ENCODE peak calls at places on chromosomes 6 and 20, in six cellular contexts. D, N, E, X, U and Y are unnamed samples.

GRCh38 chr6:25556516-25556915 is 95.5 kb upstream of the SCGN start:
- DNase-seq in N (peak), U (peak), D (peak), X (peak), E (peak), Y (peak)

GRCh38 chr6:108667984-108668383 is 107.3 kb downstream of the FOXO3 start:
- DNase-seq in N (no peak), U (peak), X (no peak), D (no peak), E (no peak), Y (peak)

GRCh38 chr20:62839261-62839660 is 22.4 kb downstream of the TCFL5 start:
- DNase-seq in X (no peak), U (no peak), E (no peak), D (no peak), N (no peak), Y (no peak)

GRCh38 chr6:16770701-16771569 is 9.7 kb upstream of the ATXN1 start:
- DNase-seq in U (peak), X (peak), N (peak), D (peak), E (peak), Y (peak)

GRCh38 chr6:117233146-117233545 is 32.2 kb upstream of the VGLL2 start:
- DNase-seq in X (no peak), N (no peak), E (no peak), U (peak), D (no peak), Y (no peak)

GRCh38 chr20:13684566-13685222 is 46.0 kb upstream of the TASP1 start:
- DNase-seq in N (no peak), U (no peak), D (peak), X (peak), E (no peak), Y (no peak)

GRCh38 chr20:2750343-2751251 is 49.8 kb downstream of the CPXM1 start:
- DNase-seq in U (peak), D (no peak), N (peak), X (no peak), E (no peak), Y (no peak)

GRCh38 chr6:33827546-33828451 is 24.0 kb upstream of the MLN start:
- DNase-seq in D (no peak), U (peak), E (no peak), N (peak), X (no peak), Y (no peak)

GRCh38 chr6:45156075-45156474 is 172.1 kb upstream of the RUNX2 start:
- DNase-seq in E (no peak), X (peak), D (no peak), N (no peak), U (peak), Y (peak)

GRCh38 chr6:68778356-68779020 is 143.4 kb downstream of the ADGRB3 start:
- DNase-seq in U (peak), D (peak), N (peak), X (no peak), E (peak), Y (peak)

GRCh38 chr6:95469511-95469910 is 107.8 kb upstream of the MANEA start:
- DNase-seq in D (no peak), X (no peak), U (no peak), N (no peak), E (no peak), Y (peak)

GRCh38 chr6:153167026-153167891 is 36.2 kb upstream of the RGS17 start:
- DNase-seq in E (no peak), D (no peak), X (no peak), U (peak), N (peak), Y (no peak)

GRCh38 chr6:77650098-77650663 is 2.7 kb upstream of the MEI4 start:
- DNase-seq in X (no peak), D (no peak), N (no peak), E (peak), U (peak), Y (peak)

GRCh38 chr6:27370391-27370790 is 18.2 kb upstream of the ZNF391 start:
- DNase-seq in U (peak), X (no peak), E (no peak), D (no peak), N (no peak), Y (no peak)

GRCh38 chr6:142412241-142412640 is 110.4 kb downstream of the ADGRG6 start:
- DNase-seq in N (no peak), D (no peak), E (no peak), U (no peak), X (no peak), Y (no peak)
- H3K4me2 ChIP-seq in N (peak), D (no peak), E (no peak), U (no peak), X (no peak), Y (no peak)

DNA sequence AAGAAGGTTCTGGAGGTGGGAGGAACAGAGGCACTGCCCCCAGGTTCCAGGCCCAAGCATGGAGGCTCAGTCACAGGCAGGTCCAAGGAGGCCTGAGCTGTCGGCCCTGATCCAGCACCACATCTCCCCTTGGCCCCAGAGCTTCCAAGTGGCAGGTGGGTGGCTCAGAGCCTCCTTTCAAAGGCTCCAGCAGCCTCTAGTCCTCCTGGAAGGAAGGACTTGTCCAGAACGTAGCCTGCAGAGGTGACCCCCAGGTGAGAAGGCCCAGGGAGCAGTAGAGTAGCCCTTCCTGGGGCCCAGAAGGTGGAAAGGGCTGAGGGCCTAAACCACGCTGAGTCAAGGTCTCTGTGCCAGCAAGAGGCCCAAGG is 7.7 kb downstream of the TFEB start:
- DNase-seq in D (no peak), X (no peak), U (no peak), N (no peak), E (no peak), Y (no peak)
- H3K27ac ChIP-seq in D (no peak), X (no peak), U (no peak), N (no peak), E (no peak), Y (no peak)

DNA sequence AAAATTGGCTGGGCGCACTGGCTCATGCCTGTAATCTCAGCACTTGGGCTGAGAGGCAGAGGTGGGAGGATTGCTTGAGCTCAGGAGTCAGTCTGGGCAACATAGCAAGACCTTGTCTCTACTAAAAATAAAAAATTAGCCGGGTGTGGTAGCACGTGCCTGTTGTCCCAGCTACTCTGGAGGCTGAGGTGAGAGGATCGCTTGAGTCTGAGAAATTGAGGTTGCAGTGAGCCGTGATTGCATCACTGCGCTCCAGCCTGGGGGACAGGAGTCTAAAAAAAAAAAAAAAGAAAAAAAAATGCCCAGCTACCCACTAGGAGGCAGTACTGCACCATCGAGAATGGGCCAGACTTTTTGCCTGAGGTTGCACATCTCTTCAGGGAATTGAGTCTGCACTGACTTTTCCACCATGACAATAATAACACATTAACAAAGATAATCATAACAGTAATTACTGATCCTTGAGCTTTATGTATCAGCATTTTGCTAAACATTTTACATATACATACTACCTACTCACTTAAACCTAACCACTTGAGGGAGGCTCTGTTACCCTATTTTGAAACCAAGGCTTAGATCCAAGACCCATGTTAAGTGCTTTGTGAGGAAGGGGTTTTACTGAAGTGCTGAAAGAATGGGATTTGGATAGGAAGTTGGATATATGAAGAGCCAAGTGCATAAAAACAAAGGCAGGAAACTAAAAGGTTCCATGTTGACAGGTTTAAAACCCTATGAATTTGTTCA is 21.0 kb downstream of the SRSF3 start:
- DNase-seq in D (peak), N (peak), U (peak), E (peak), X (peak), Y (peak)
- H3K4me2 ChIP-seq in D (peak), N (no peak), U (no peak), E (no peak), X (no peak), Y (no peak)

DNA sequence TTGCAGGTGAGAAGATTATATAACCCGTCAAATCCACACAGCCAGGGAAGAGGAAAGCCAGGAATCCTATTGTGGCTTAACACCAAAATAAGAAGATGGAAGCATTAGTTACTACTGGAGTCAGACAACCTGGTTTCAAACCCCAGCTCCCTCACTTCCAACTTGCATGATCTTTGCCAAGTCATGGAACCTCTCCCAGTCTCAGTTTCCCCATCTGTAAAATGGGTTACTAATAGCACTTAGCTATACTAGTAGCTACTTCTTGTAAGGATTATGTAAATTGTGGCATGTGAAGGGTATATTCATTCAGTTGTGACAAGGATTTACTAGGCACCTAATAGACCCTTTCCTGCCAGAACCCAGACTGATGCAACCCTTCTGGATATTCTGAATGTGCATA is 50.4 kb downstream of the JPH2 start:
- DNase-seq in E (no peak), D (no peak), N (no peak), U (no peak), X (no peak), Y (no peak)
- H3K27ac ChIP-seq in E (peak), D (no peak), N (no peak), U (no peak), X (no peak), Y (no peak)